ENCODE peak calls at places on chromosomes 5 and 9, in six cellular contexts. L is HS-27A; F is stimulated activated CD4-positive, alpha-beta T cell treated with anti-CD3 and anti-CD28 coated beads, TNF-alpha, amount 100 ng/mL, for 4 hours; P is HT1080; G is cardiac fibroblast; W is T-helper 1 cell. E is an unnamed sample.

GRCh38 chr5:7018144-7018543 is 304.9 kb downstream of the TENT4A start:
- DNase-seq in L (no peak), F (no peak), P (no peak), G (no peak), W (no peak), E (no peak)

GRCh38 chr5:111603446-111603827 is 91.1 kb upstream of the STARD4 start:
- DNase-seq in L (no peak), F (no peak), P (no peak), G (peak), W (no peak), E (no peak)

GRCh38 chr9:70049672-70050271 is 6.1 kb downstream of the MAMDC2 start:
- DNase-seq in L (no peak), F (no peak), P (no peak), G (peak), W (no peak), E (no peak)

GRCh38 chr5:132766806-132767055 is 10.3 kb downstream of the SEPTIN8 start:
- DNase-seq in L (no peak), F (no peak), P (no peak), G (no peak), W (no peak), E (no peak)

GRCh38 chr5:110040178-110040577 is 350.5 kb downstream of the MAN2A1 start:
- DNase-seq in L (no peak), F (no peak), P (no peak), G (no peak), W (no peak), E (no peak)

GRCh38 chr9:93225417-93225816 is 41.5 kb downstream of the WNK2 start:
- DNase-seq in L (no peak), F (no peak), P (no peak), G (no peak), W (no peak), E (no peak)

GRCh38 chr5:177382423-177383029 is 1.7 kb upstream of the SLC34A1 start:
- DNase-seq in L (no peak), F (no peak), P (no peak), G (peak), W (no peak), E (no peak)

GRCh38 chr9:82271099-82271498 is 282.5 kb downstream of the SPATA31D1 start:
- DNase-seq in L (no peak), F (no peak), P (peak), G (peak), W (no peak), E (no peak)

GRCh38 chr9:82454509-82455190 is 466.1 kb downstream of the SPATA31D1 start:
- DNase-seq in L (no peak), F (no peak), P (no peak), G (no peak), W (no peak), E (no peak)

GRCh38 chr9:130117376-130117775 is 54.8 kb upstream of the NCS1 start:
- DNase-seq in L (no peak), F (no peak), P (no peak), G (no peak), W (no peak), E (no peak)

GRCh38 chr5:10021248-10021647 is 228.4 kb downstream of the ATPSCKMT start:
- DNase-seq in L (no peak), F (no peak), P (no peak), G (peak), W (no peak), E (no peak)